ENCODE peak calls at places on chromosomes 7 and 10, in four cellular contexts. V is mesendoderm, Q is IMR-90, P is H1. T is an unnamed sample.

GRCh38 chr7:70598976-70599375 is 533.0 kb upstream of the GALNT17 start:
- DNase-seq in V (no peak), Q (no peak), P (no peak), T (no peak)

GRCh38 chr7:144656960-144657359 is 178.9 kb downstream of the TPK1 start:
- DNase-seq in P (no peak), V (peak; percentile 49), Q (no peak), T (peak; percentile 37)

GRCh38 chr10:103854687-103855423 is 521 bp downstream of the SH3PXD2A start:
- DNase-seq in Q (peak; percentile 24), P (no peak), V (peak; percentile 72), T (peak; percentile 48)

GRCh38 chr10:3714526-3714925 is 70.5 kb downstream of the KLF6 start:
- DNase-seq in Q (no peak), P (no peak), V (no peak), T (no peak)

GRCh38 chr7:137130751-137131158 is 212.8 kb downstream of the PTN start:
- DNase-seq in V (no peak), P (no peak), Q (peak; percentile 82), T (no peak)

GRCh38 chr10:58275908-58276307 is 6.9 kb downstream of the CISD1 start:
- DNase-seq in Q (peak; percentile 78), P (no peak), V (peak; percentile 21), T (no peak)

GRCh38 chr10:77609781-77610272 is 27.8 kb downstream of the KCNMA1 start:
- DNase-seq in Q (peak; percentile 80), P (no peak), V (no peak), T (no peak)

GRCh38 chr10:4652111-4653010 is 173.6 kb upstream of the AKR1E2 start:
- DNase-seq in V (no peak), Q (no peak), P (no peak), T (no peak)

GRCh38 chr10:96287392-96288105 is 16.2 kb upstream of the BLNK start:
- DNase-seq in P (no peak), Q (no peak), V (no peak), T (no peak)

GRCh38 chr10:23643396-23643795 is 204.5 kb downstream of the OTUD1 start:
- DNase-seq in P (peak; percentile 29), Q (no peak), V (peak; percentile 71), T (no peak)

GRCh38 chr7:38704751-38705150 is 73.6 kb upstream of the AMPH start:
- DNase-seq in V (peak; percentile 7), Q (no peak), P (no peak), T (no peak)

GRCh38 chr7:20408467-20408826 is 77.7 kb downstream of the ITGB8 start:
- DNase-seq in V (no peak), Q (peak; percentile 19), P (no peak), T (no peak)

GRCh38 chr7:135197906-135198655 is 13.2 kb downstream of the WDR91 start:
- DNase-seq in V (no peak), Q (peak; percentile 49), P (no peak), T (no peak)

GRCh38 chr7:27151945-27152815 is at the start of gene HOXA3:
- DNase-seq in P (no peak), V (no peak), Q (peak; percentile 59), T (no peak)

GRCh38 chr7:138630059-138630610 is 71.0 kb downstream of the SVOPL start:
- DNase-seq in P (no peak), V (no peak), Q (no peak), T (no peak)

GRCh38 chr10:3071405-3072198 is 4.3 kb downstream of the PFKP start:
- DNase-seq in Q (peak; percentile 96), V (no peak), P (no peak), T (no peak)

GRCh38 chr7:97499204-97499603 is 232.7 kb upstream of the TAC1 start:
- DNase-seq in P (peak; percentile 27), Q (no peak), V (peak; percentile 63), T (peak; percentile 48)

GRCh38 chr7:132298782-132299181 is 277.5 kb downstream of the PLXNA4 start:
- DNase-seq in V (no peak), P (no peak), Q (peak; percentile 43), T (no peak)

GRCh38 chr10:24963646-24964045 is 11.2 kb upstream of the PRTFDC1 start:
- DNase-seq in Q (no peak), V (no peak), P (no peak), T (no peak)

GRCh38 chr10:79483299-79483698 is 29.0 kb upstream of the EIF5AL1 start:
- DNase-seq in Q (no peak), P (no peak), V (no peak), T (no peak)

GRCh38 chr10:133438711-133439273 is 14.4 kb upstream of the SPRN start:
- DNase-seq in V (peak; percentile 8), P (no peak), Q (no peak), T (no peak)

GRCh38 chr10:33365871-33366411 is 31.5 kb upstream of the NRP1 start:
- DNase-seq in P (no peak), V (no peak), Q (peak; percentile 98), T (no peak)

GRCh38 chr7:3537210-3537875 is 236.3 kb downstream of the SDK1 start:
- DNase-seq in V (no peak), Q (peak; percentile 80), P (no peak), T (no peak)

GRCh38 chr10:1376384-1376945 is 320.3 kb downstream of the WDR37 start:
- DNase-seq in V (no peak), P (no peak), Q (no peak), T (no peak)

GRCh38 chr10:22317771-22318565 is 1.8 kb downstream of the COMMD3 start:
- DNase-seq in Q (no peak), P (no peak), V (peak; percentile 52), T (no peak)

GRCh38 chr10:133058267-133059092 is 29.2 kb upstream of the ADGRA1 start:
- DNase-seq in V (no peak), Q (no peak), P (no peak), T (no peak)

GRCh38 chr7:105691029-105691691 is 109.9 kb upstream of the EFCAB10 start:
- DNase-seq in V (peak; percentile 61), Q (peak; percentile 65), P (no peak), T (peak; percentile 42)

GRCh38 chr10:30051220-30051619 is 8.2 kb downstream of the JCAD start:
- DNase-seq in Q (peak; percentile 78), V (no peak), P (no peak), T (no peak)

GRCh38 chr10:329361-330099 is 194.3 kb downstream of the ZMYND11 start:
- DNase-seq in Q (peak; percentile 96), P (no peak), V (peak; percentile 54), T (no peak)

GRCh38 chr7:17947606-17948005 is 7.3 kb upstream of the SNX13 start:
- DNase-seq in V (no peak), P (no peak), Q (no peak), T (no peak)

GRCh38 chr7:158284617-158285382 is 302.8 kb downstream of the PTPRN2 start:
- DNase-seq in V (no peak), Q (no peak), P (no peak), T (peak; percentile 5)

GRCh38 chr7:99997545-99998137 is 17.8 kb upstream of the ZKSCAN1 start:
- DNase-seq in V (peak; percentile 76), P (no peak), Q (no peak), T (peak; percentile 67)

GRCh38 chr10:68135922-68136718 is 26.8 kb downstream of the MYPN start:
- DNase-seq in V (peak; percentile 57), Q (peak; percentile 92), P (peak; percentile 29), T (no peak)

GRCh38 chr10:129894721-129895120 is 69.4 kb downstream of the EBF3 start:
- DNase-seq in V (no peak), P (no peak), Q (no peak), T (peak; percentile 28)

GRCh38 chr7:89514970-89515369 is 639.3 kb upstream of the STEAP1 start:
- DNase-seq in P (no peak), Q (no peak), V (no peak), T (no peak)

GRCh38 chr10:113091921-113092320 is 141.9 kb downstream of the TCF7L2 start:
- DNase-seq in V (no peak), P (no peak), Q (no peak), T (no peak)

GRCh38 chr7:112957901-112958300 is 128.7 kb downstream of the GPR85 start:
- DNase-seq in V (no peak), P (no peak), Q (no peak), T (no peak)
- H3K56ac ChIP-seq in V (no peak overlapping the region), P (no peak overlapping the region), Q (no peak overlapping the region), T (no peak overlapping the region)

DNA sequence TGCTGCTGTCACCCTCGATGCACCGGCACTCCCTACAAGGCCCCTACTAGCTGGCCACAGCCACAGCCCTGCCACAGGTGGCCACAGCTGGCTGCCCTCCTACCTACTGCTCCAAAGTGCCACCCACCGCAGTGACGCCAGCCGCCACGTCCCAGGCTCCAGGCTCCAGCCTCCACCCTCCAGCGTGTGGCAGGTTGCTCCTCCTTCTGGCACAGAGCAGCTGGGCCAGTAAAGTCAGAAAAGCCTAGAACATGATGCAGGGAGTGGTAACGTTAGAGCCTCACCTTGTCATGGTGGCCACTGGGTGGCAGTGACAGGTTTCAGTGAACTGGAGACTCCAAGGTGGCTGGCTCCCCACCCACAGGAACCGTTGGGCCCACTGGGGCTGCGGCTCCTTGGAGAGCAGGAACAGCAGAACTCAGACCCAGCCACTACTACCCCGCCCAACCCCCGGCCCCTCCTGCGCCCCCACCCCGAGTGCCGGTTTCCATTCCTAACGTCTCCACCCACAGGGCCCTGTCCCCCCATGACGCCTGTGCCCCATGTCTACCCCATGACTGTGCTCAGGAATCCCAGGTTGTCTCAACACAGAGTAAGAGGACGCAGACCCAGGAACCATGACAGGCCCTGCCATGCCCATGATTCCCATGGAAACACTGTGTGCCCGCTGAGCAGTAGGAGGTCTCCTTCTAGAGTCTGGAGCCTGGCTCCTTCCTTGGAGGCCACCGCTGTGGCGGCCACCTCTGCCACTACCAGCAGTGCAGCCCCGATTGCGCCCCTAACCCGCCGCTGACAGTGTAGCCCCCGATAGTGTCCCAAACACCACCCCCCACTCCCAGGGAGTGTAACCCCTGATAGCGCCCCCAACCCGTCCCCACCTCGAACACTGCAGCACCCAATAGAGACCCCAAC is 52.3 kb upstream of the ZNF33B start:
- DNase-seq in P (no peak), V (peak; percentile 0), Q (no peak), T (peak; percentile 80)
- H2BK5ac ChIP-seq in P (no peak overlapping the region), V (no peak overlapping the region), Q (no peak overlapping the region), T (no peak overlapping the region)

GRCh38 chr7:134186801-134187200 is 59.7 kb downstream of the LRGUK start:
- DNase-seq in V (no peak), Q (peak; percentile 31), P (no peak), T (no peak)

GRCh38 chr7:134186022-134186421 is 58.9 kb downstream of the LRGUK start:
- DNase-seq in P (no peak), Q (peak; percentile 83), V (no peak), T (no peak)

GRCh38 chr7:134182078-134182477 is 54.9 kb downstream of the LRGUK start:
- DNase-seq in P (no peak), V (no peak), Q (no peak), T (no peak)

GRCh38 chr7:134187893-134188292 is 60.8 kb downstream of the LRGUK start:
- DNase-seq in Q (no peak), V (no peak), P (no peak), T (no peak)

GRCh38 chr7:134184767-134185166 is 57.6 kb downstream of the LRGUK start:
- DNase-seq in V (no peak), P (no peak), Q (peak; percentile 37), T (no peak)
- H3K56ac ChIP-seq in V (no peak overlapping the region), P (no peak overlapping the region), Q (no peak overlapping the region), T (no peak overlapping the region)

DNA sequence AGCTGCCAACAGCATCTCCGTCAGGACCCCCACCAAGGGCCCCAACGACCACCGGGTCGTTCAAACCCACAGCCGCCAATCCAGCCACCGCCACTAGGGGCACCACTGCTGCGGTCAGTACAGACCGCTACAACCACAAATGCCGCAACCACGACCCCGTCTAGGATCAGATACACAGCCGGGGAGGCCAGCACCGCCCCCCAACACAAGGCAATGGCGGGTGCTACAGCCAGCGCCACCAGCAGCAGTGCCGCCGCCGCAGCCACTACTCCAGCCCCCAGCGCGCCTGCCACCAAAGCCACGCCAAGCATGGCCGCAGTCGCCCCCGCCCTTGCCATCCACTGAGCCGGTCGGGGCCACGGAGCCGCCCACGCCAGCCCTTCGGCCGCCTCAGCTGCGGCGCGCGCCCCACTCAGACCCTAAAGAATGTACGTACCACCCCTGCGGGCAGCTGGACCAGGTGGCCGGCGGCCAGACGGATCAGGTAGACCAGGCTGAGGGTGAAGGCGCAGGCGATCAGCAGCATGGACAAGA is 473 bp downstream of the CYP51A1 start:
- DNase-seq in Q (peak; percentile 61), P (peak; percentile 50), V (peak; percentile 87), T (peak; percentile 86)
- H2BK5ac ChIP-seq in Q (peak overlapping the region; percentile 61), P (peak overlapping the region; percentile 99), V (peak overlapping the region; percentile 96), T (no peak overlapping the region)